ENCODE peak calls at places on chromosomes 13 and 19, in seven cellular contexts. W is heart right ventricle, A is HTR-8/SVneo, U is amygdala, M is tibial artery, S is uterus, Z is bronchial epithelial cell. R is an unnamed sample.

GRCh38 chr19:8585894-8586750 is 8.9 kb upstream of the MYO1F start:
- DNase-seq in W (peak), A (no peak), U (no peak), M (no peak), S (no peak), Z (no peak), R (peak)

GRCh38 chr19:17679526-17680234 is 8.5 kb downstream of the UNC13A start:
- DNase-seq in W (no peak), A (no peak), U (no peak), M (no peak), S (no peak), Z (no peak), R (no peak)

GRCh38 chr13:70613295-70613694 is 505.0 kb upstream of the KLHL1 start:
- DNase-seq in W (no peak), A (no peak), U (no peak), M (no peak), S (no peak), Z (peak), R (no peak)

GRCh38 chr13:40639226-40639681 is 27.2 kb downstream of the FOXO1 start:
- DNase-seq in W (no peak), A (no peak), U (no peak), M (no peak), S (no peak), Z (no peak), R (no peak)

GRCh38 chr19:815775-816499 is 5.8 kb downstream of the PLPPR3 start:
- DNase-seq in W (no peak), A (no peak), U (no peak), M (no peak), S (no peak), Z (no peak), R (no peak)

GRCh38 chr19:934197-934840 is 8.5 kb downstream of the ARID3A start:
- DNase-seq in W (peak), A (no peak), U (no peak), M (no peak), S (no peak), Z (no peak), R (no peak)

GRCh38 chr13:22596157-22596863 is 584.5 kb upstream of the SGCG start:
- DNase-seq in W (no peak), A (no peak), U (no peak), M (no peak), S (no peak), Z (no peak), R (no peak)

GRCh38 chr19:2199215-2199614 is 35.5 kb downstream of the DOT1L start:
- DNase-seq in W (no peak), A (no peak), U (no peak), M (no peak), S (no peak), Z (no peak), R (peak)

GRCh38 chr19:12932392-12933286 is 872 bp downstream of the FARSA start:
- DNase-seq in W (no peak), A (no peak), U (no peak), M (no peak), S (no peak), Z (no peak), R (no peak)

GRCh38 chr19:51146751-51147150 is 4.7 kb downstream of the SIGLEC7 start:
- DNase-seq in W (no peak), A (no peak), U (no peak), M (no peak), S (no peak), Z (no peak), R (no peak)

GRCh38 chr19:38208571-38208970 is 15.5 kb downstream of the DPF1 start:
- DNase-seq in W (no peak), A (no peak), U (no peak), M (no peak), S (no peak), Z (no peak), R (no peak)

GRCh38 chr13:112895521-112896465 is 73.2 kb upstream of the MCF2L start:
- DNase-seq in W (no peak), A (no peak), U (no peak), M (no peak), S (no peak), Z (no peak), R (peak)

GRCh38 chr19:2103308-2103707 is 6.6 kb downstream of the IZUMO4 start:
- DNase-seq in W (no peak), A (no peak), U (no peak), M (no peak), S (no peak), Z (no peak), R (no peak)

GRCh38 chr13:30110301-30111070 is 196.9 kb downstream of the KATNAL1 start:
- DNase-seq in W (no peak), A (no peak), U (no peak), M (no peak), S (no peak), Z (no peak), R (peak)

GRCh38 chr13:31903072-31903815 is 128.3 kb upstream of the FRY start:
- DNase-seq in W (no peak), A (no peak), U (no peak), M (no peak), S (no peak), Z (no peak), R (no peak)

GRCh38 chr19:6216996-6217751 is 62.6 kb downstream of the MLLT1 start:
- DNase-seq in W (peak), A (no peak), U (no peak), M (peak), S (peak), Z (no peak), R (peak)

GRCh38 chr19:11092181-11092538 is 2.9 kb downstream of the LDLR start:
- DNase-seq in W (no peak), A (no peak), U (no peak), M (no peak), S (no peak), Z (peak), R (no peak)

GRCh38 chr19:29737461-29738000 is 22.5 kb upstream of the C19orf12 start:
- DNase-seq in W (no peak), A (no peak), U (no peak), M (no peak), S (no peak), Z (no peak), R (no peak)

GRCh38 chr13:50291611-50292010 is 276.4 kb downstream of the KCNRG start:
- DNase-seq in W (no peak), A (no peak), U (no peak), M (no peak), S (no peak), Z (peak), R (no peak)

GRCh38 chr19:35337081-35337983 is 8.3 kb downstream of the CD22 start:
- DNase-seq in W (no peak), A (no peak), U (no peak), M (no peak), S (no peak), Z (no peak), R (no peak)

GRCh38 chr19:31274266-31274963 is 74.8 kb downstream of the TSHZ3 start:
- DNase-seq in W (no peak), A (no peak), U (no peak), M (no peak), S (no peak), Z (no peak), R (no peak)

GRCh38 chr19:14118165-14119051 is 846 bp upstream of the PRKACA start:
- DNase-seq in W (peak), A (no peak), U (peak), M (peak), S (peak), Z (peak), R (peak)

GRCh38 chr19:51772977-51773376 is 12.0 kb downstream of the FPR2 start:
- DNase-seq in W (no peak), A (no peak), U (no peak), M (no peak), S (no peak), Z (no peak), R (no peak)

R was measured in glutamatergic neuron.